ENCODE peak calls at places on chromosome 12, in seven cellular contexts. O is A549, W is stomach, Y is heart left ventricle, K is uterus, R is transverse colon, F is IMR-90. A is an unnamed sample.

GRCh38 chr12:117022465-117022864 is 76.8 kb downstream of the TESC start:
- DNase-seq in R (no peak), Y (no peak), F (no peak), O (no peak), W (peak; percentile 13), K (no peak), A (no peak)

GRCh38 chr12:24600559-24600958 is 348.3 kb downstream of the BCAT1 start:
- DNase-seq in O (no peak), K (no peak), R (no peak), W (no peak), F (no peak), Y (no peak), A (no peak)

GRCh38 chr12:102167821-102168605 is 29.6 kb downstream of the PMCH start:
- DNase-seq in R (no peak), W (no peak), Y (no peak), F (peak; percentile 28), O (no peak), K (no peak), A (no peak)

GRCh38 chr12:15933751-15934150 is 22.6 kb downstream of the DERA start:
- DNase-seq in O (no peak), F (peak; percentile 35), R (no peak), W (no peak), K (no peak), Y (no peak), A (no peak)

GRCh38 chr12:87845995-87846483 is 183.2 kb downstream of the C12orf50 start:
- DNase-seq in F (no peak), R (no peak), Y (no peak), W (no peak), K (no peak), O (no peak), A (no peak)

GRCh38 chr12:88325828-88326214 is 183.7 kb downstream of the TMTC3 start:
- DNase-seq in R (no peak), W (no peak), O (no peak), Y (no peak), K (no peak), F (peak; percentile 71), A (no peak)

GRCh38 chr12:32545413-32545970 is 133.6 kb upstream of the DNM1L start:
- DNase-seq in O (no peak), R (no peak), K (no peak), W (no peak), F (no peak), Y (no peak), A (no peak)

GRCh38 chr12:96046543-96047137 is 11.3 kb upstream of the LTA4H start:
- DNase-seq in K (no peak), Y (no peak), F (no peak), O (no peak), R (no peak), W (no peak), A (no peak)

GRCh38 chr12:113232787-113233585 is 11.7 kb downstream of the TPCN1 start:
- DNase-seq in O (no peak), K (no peak), W (peak; percentile 25), F (no peak), Y (peak; percentile 65), R (peak; percentile 44), A (no peak)

GRCh38 chr12:96294831-96295230 is 100.7 kb downstream of the ELK3 start:
- DNase-seq in F (peak; percentile 53), K (no peak), Y (no peak), W (no peak), O (no peak), R (no peak), A (no peak)

GRCh38 chr12:93943766-93944165 is 204.6 kb upstream of the PLXNC1 start:
- DNase-seq in O (peak; percentile 31), W (no peak), F (peak; percentile 37), Y (no peak), K (no peak), R (no peak), A (no peak)

GRCh38 chr12:3033538-3033865 is 43.7 kb upstream of the TSPAN9 start:
- DNase-seq in O (no peak), W (no peak), K (no peak), R (no peak), F (no peak), Y (no peak), A (no peak)

GRCh38 chr12:119460876-119461275 is 126.3 kb downstream of the CCDC60 start:
- DNase-seq in Y (no peak), K (no peak), F (no peak), W (no peak), R (no peak), O (no peak), A (no peak)

GRCh38 chr12:75208851-75209781 is 523 bp downstream of the KCNC2 start:
- DNase-seq in R (no peak), K (no peak), F (peak; percentile 18), W (no peak), Y (no peak), O (peak; percentile 9), A (no peak)

GRCh38 chr12:12519599-12519998 is 43.1 kb downstream of the DUSP16 start:
- DNase-seq in O (no peak), R (no peak), W (no peak), K (no peak), Y (no peak), F (no peak), A (no peak)

GRCh38 chr12:12518919-12519318 is 43.7 kb downstream of the DUSP16 start:
- DNase-seq in R (no peak), W (no peak), K (no peak), Y (no peak), O (no peak), F (peak; percentile 57), A (no peak)

GRCh38 chr12:12520278-12520677 is 42.4 kb downstream of the DUSP16 start:
- DNase-seq in K (no peak), W (no peak), F (no peak), O (no peak), Y (no peak), R (no peak), A (no peak)

GRCh38 chr12:12521044-12521485 is 41.6 kb downstream of the DUSP16 start:
- DNase-seq in R (no peak), K (no peak), F (no peak), W (no peak), Y (no peak), O (no peak), A (no peak)

DNA sequence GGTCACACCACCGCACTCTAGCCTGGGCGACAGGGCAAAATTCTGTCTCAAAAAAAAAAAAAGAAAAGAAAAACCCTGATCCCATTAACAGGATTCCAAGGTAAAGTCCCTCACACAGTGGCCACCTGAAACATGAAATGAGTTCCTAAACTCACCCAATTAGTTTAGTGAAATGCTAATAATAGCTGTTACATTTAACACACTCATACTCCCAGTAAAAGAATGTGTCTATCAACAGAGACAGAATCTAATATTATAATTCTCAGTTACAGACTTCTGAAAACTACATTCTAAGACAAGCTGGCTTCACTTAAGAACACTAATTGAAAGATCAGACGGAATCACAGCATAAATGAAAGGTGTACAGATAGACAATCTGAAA is 44.2 kb downstream of the DUSP16 start:
- DNase-seq in W (no peak), R (no peak), O (no peak), K (no peak), Y (no peak), F (no peak), A (no peak)
- H3K9me3 ChIP-seq in W (no peaks in the 10 kb centered on the region), R (no peaks in the 10 kb centered on the region), O (no peaks in the 10 kb centered on the region), K (no peaks in the 10 kb centered on the region), Y (no peaks in the 10 kb centered on the region), F (no peaks in the 10 kb centered on the region), A (no peaks in the 10 kb centered on the region)

GRCh38 chr12:121423253-121423652 is 23.3 kb downstream of the RNF34 start:
- DNase-seq in O (no peak), Y (no peak), R (no peak), W (no peak), K (no peak), F (no peak), A (no peak)
- TF ChIP-seq POLR2A in O (no peak), Y (no peak), R (no peak), W (no peak), K (no peak), F (no peak), A (no peak)

GRCh38 chr12:49557187-49557916 is 10.6 kb downstream of the MCRS1 start:
- DNase-seq in W (no peak), Y (no peak), F (no peak), K (no peak), R (no peak), O (no peak), A (no peak)
- TF ChIP-seq CTCF in W (no peak), Y (no peak), F (no peak), K (no peak), R (no peak), O (no peak), A (no peak)

GRCh38 chr12:114403044-114403689 is 2.8 kb downstream of the TBX5 start:
- DNase-seq in K (no peak), R (no peak), W (no peak), Y (no peak), F (peak; percentile 69), O (no peak), A (no peak)
- H3K9me3 ChIP-seq in K (no peaks in the 10 kb centered on the region), R (no peaks in the 10 kb centered on the region), W (no peaks in the 10 kb centered on the region), Y (no peaks in the 10 kb centered on the region), F (no peaks in the 10 kb centered on the region), O (no peaks in the 10 kb centered on the region), A (no peaks in the 10 kb centered on the region)

GRCh38 chr12:64404470-64405446 is 566 bp downstream of the XPOT start:
- DNase-seq in W (peak; percentile 51), K (peak; percentile 60), Y (no peak), O (peak; percentile 83), R (peak; percentile 58), F (peak; percentile 91), A (peak; percentile 45)
- TF ChIP-seq POLR2A in W (no peak), K (peak; percentile 80), Y (no peak), O (peak; percentile 55), R (peak; percentile 57), F (peak; percentile 83), A (no peak)

A was measured in tibial nerve.